ENCODE peak calls at places on chromosomes 13 and 19, in four cellular contexts. G is naive thymus-derived CD4-positive, alpha-beta T cell; M is A673; X is heart right ventricle. H is an unnamed sample.
A peak's percentile ranks its signal among the peaks of the same experiment; 100 is the strongest.

GRCh38 chr13:112916296-112916695 is 52.7 kb upstream of the MCF2L start:
- DNase-seq in G (no peak), X (no peak), M (no peak), H (no peak)

GRCh38 chr13:102879793-102880499 is 34.1 kb downstream of the ERCC5 start:
- DNase-seq in M (no peak), G (no peak), X (no peak), H (no peak)

GRCh38 chr19:57192993-57193392 is 1.7 kb downstream of the ZNF264 start:
- DNase-seq in M (no peak), X (no peak), G (no peak), H (no peak)

GRCh38 chr13:48731957-48732569 is 78.3 kb downstream of the CYSLTR2 start:
- DNase-seq in M (peak; percentile 67), X (peak; percentile 46), G (peak; percentile 25), H (peak; percentile 30)

GRCh38 chr13:100721885-100722512 is 47.4 kb upstream of the TMTC4 start:
- DNase-seq in G (no peak), X (no peak), M (peak; percentile 68), H (peak; percentile 54)

GRCh38 chr13:28597641-28598040 is 61.3 kb upstream of the POMP start:
- DNase-seq in G (no peak), M (peak; percentile 15), X (no peak), H (no peak)

GRCh38 chr13:98892077-98892476 is 85.8 kb downstream of the DOCK9 start:
- DNase-seq in G (no peak), M (no peak), X (no peak), H (no peak)

GRCh38 chr13:46751811-46752635 is 44.9 kb downstream of the ESD start:
- DNase-seq in M (peak; percentile 9), G (peak; percentile 11), X (no peak), H (peak; percentile 81)

GRCh38 chr13:30835442-30835841 is 70.6 kb upstream of the MEDAG start:
- DNase-seq in M (no peak), G (no peak), X (no peak), H (no peak)

GRCh38 chr19:1833540-1833939 is 14.7 kb downstream of the REXO1 start:
- DNase-seq in M (no peak), G (no peak), X (no peak), H (no peak)

GRCh38 chr13:83024226-83024625 is 858.0 kb downstream of the SLITRK1 start:
- DNase-seq in G (no peak), X (no peak), M (no peak), H (no peak)

GRCh38 chr13:37681295-37682032 is 82.9 kb upstream of the POSTN start:
- DNase-seq in M (no peak), G (no peak), X (no peak), H (no peak)

GRCh38 chr19:13096968-13097330 is 5.7 kb downstream of the LYL1 start:
- DNase-seq in G (no peak), M (no peak), X (peak; percentile 25), H (no peak)

GRCh38 chr13:99150575-99151370 is 49.9 kb upstream of the UBAC2 start:
- DNase-seq in G (no peak), X (no peak), M (no peak), H (no peak)

GRCh38 chr13:40438999-40439797 is 227.2 kb downstream of the FOXO1 start:
- DNase-seq in G (peak; percentile 36), X (no peak), M (no peak), H (no peak)

GRCh38 chr13:33262069-33262487 is 23.5 kb downstream of the STARD13 start:
- DNase-seq in X (no peak), M (no peak), G (no peak), H (no peak)

GRCh38 chr13:46622918-46623256 is 69.9 kb downstream of the LRCH1 start:
- DNase-seq in X (no peak), G (no peak), M (peak; percentile 96), H (no peak)

GRCh38 chr19:18507727-18508440 is 14.0 kb downstream of the ELL start:
- DNase-seq in M (no peak), G (no peak), X (peak; percentile 53), H (no peak)
- H3K4me1 ChIP-seq in M (no peaks in the 10 kb centered on the region), G (peaks cover 66% of the 10 kb centered on the region), X (peaks cover 80% of the 10 kb centered on the region), H (peaks cover 75% of the 10 kb centered on the region)

GRCh38 chr13:52848455-52849190 is at the start of gene PCDH8:
- DNase-seq in X (no peak), G (no peak), M (peak; percentile 90), H (no peak)
- H3K4me3 ChIP-seq in X (no peak within 1 kb of the TSS), G (no peak within 1 kb of the TSS), M (peak within 1 kb of the TSS; percentile 30), H (no peak within 1 kb of the TSS)

DNA sequence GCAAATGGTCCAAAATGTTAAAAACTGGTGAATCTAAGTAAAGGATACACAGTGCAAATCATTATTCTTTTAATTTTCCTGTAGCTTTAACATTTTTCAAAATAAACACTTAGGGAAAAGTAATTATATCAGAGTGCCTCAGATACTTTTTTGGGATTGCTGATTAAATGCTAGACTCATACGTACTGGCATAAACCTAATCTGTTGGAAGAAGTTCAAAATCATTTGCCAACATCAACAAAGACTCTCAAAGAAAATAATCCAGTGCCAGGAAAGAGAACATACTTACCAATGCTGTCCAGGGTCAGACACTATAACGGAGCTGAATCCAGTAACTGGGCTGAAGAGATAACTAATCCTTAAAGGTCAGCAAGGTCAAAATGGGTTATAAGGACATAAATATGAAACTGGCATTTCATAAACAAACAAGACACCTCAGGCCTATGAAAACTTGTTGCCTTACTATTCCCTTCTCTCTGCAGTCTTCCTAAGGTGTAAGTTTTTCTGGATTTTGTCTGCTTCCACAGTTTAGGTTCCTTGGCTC is 3.3 kb upstream of the ZNF420 start:
- DNase-seq in X (no peak), G (no peak), M (no peak), H (no peak)
- H3K27ac ChIP-seq in X (no peak overlapping the region), G (no peak overlapping the region), M (no peak overlapping the region), H (no peak overlapping the region)

DNA sequence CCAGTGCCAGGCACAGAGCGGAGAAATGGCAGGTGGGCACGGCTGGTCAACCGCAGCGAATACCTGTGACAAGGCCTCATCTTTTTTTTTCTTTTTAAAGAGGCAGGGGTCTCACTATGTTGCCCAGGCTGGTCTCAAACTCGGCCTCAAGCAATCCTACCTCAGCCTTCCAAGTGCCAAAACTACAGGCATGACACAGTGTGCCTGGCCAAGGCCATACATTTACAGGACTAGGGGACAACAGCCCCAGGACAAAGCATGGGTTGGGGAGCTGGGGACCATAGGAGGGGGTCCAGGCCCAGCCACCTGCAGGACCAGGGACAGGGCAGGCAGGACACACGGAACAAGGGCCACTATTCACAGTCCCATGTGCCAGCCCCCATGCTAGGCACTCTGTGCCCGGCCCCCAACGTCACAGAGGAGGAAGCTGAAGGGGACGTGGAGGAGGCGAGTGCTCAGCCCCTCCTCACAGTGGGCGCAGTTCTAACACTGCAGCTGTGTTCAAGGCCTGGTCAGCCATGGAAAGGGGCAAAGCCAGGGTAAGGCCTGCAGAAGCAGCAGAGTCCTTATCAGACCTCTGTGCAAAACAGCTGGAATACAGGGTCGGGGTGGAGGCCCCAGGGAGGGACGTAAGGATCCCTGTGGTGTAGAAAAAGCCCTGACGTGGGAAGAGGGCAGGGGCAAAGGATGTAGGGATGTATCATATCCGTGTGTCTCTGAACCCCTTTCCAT is 28.3 kb downstream of the SH3GL1 start:
- DNase-seq in X (no peak), M (no peak), G (no peak), H (no peak)
- H3K4me1 ChIP-seq in X (peaks cover 100% of the 10 kb centered on the region), M (peaks cover 42% of the 10 kb centered on the region), G (peaks cover 23% of the 10 kb centered on the region), H (peaks cover 52% of the 10 kb centered on the region)